ENCODE peak calls at places on chromosomes 13 and 19, in four cellular contexts. C, V, R and Q are unnamed samples.

GRCh38 chr13:98556968-98557591 is 19.8 kb downstream of the STK24 start:
- DNase-seq in C (no peak), V (peak; percentile 55), R (peak; percentile 85), Q (peak; percentile 39)

GRCh38 chr19:35045667-35046300 is 4.3 kb downstream of the HPN start:
- DNase-seq in C (no peak), V (peak; percentile 43), R (peak; percentile 36), Q (no peak)

GRCh38 chr13:95564948-95565347 is 12.4 kb downstream of the CLDN10 start:
- DNase-seq in C (no peak), V (no peak), R (no peak), Q (no peak)

GRCh38 chr19:18543814-18544475 is 572 bp upstream of the FKBP8 start:
- DNase-seq in C (no peak), V (peak; percentile 73), R (peak; percentile 22), Q (peak; percentile 51)

GRCh38 chr13:109148243-109148642 is 518.8 kb downstream of the MYO16 start:
- DNase-seq in C (no peak), V (no peak), R (no peak), Q (no peak)

GRCh38 chr13:24684600-24684998 is 4.4 kb downstream of the ATP12A start:
- DNase-seq in C (no peak), V (no peak), R (no peak), Q (no peak)

GRCh38 chr13:46113596-46113995 is 8.8 kb upstream of the CPB2 start:
- DNase-seq in C (no peak), V (peak; percentile 13), R (no peak), Q (no peak)

GRCh38 chr13:103283451-103283820 is 217.2 kb upstream of the SLC10A2 start:
- DNase-seq in C (no peak), V (no peak), R (no peak), Q (no peak)

GRCh38 chr13:46926856-46927625 is 30.2 kb upstream of the HTR2A start:
- DNase-seq in C (no peak), V (no peak), R (no peak), Q (no peak)

GRCh38 chr19:13865578-13866462 is 11.1 kb upstream of the NANOS3 start:
- DNase-seq in C (no peak), V (no peak), R (peak; percentile 35), Q (no peak)

GRCh38 chr13:40193290-40194203 is 472.9 kb downstream of the FOXO1 start:
- DNase-seq in C (no peak), V (peak; percentile 21), R (no peak), Q (no peak)

GRCh38 chr13:74774252-74774651 is 640.0 kb upstream of the KLF12 start:
- DNase-seq in C (no peak), V (no peak), R (no peak), Q (no peak)

GRCh38 chr13:39144941-39145533 is 106.8 kb downstream of the NHLRC3 start:
- DNase-seq in C (peak; percentile 42), V (peak; percentile 66), R (peak; percentile 45), Q (peak; percentile 33)

GRCh38 chr13:27006519-27007161 is 165.0 kb downstream of the USP12 start:
- DNase-seq in C (no peak), V (peak; percentile 49), R (peak; percentile 12), Q (peak; percentile 54)

GRCh38 chr13:48539550-48539949 is 6.7 kb upstream of the RCBTB2 start:
- DNase-seq in C (no peak), V (no peak), R (peak; percentile 82), Q (no peak)

GRCh38 chr13:35471466-35472307 is 4.8 kb downstream of the MAB21L1 start:
- DNase-seq in C (no peak), V (no peak), R (no peak), Q (no peak)

GRCh38 chr13:54574791-54575190 is 1546.2 kb downstream of the OLFM4 start:
- DNase-seq in C (no peak), V (no peak), R (no peak), Q (no peak)

GRCh38 chr19:51784922-51785690 is 9.9 kb upstream of the FPR3 start:
- DNase-seq in C (no peak), V (peak; percentile 78), R (no peak), Q (no peak)

GRCh38 chr13:27339299-27339698 is 68.7 kb downstream of the RASL11A start:
- DNase-seq in C (no peak), V (peak; percentile 47), R (peak; percentile 9), Q (peak; percentile 39)

GRCh38 chr13:34990399-34991224 is 48.5 kb downstream of the NBEA start:
- DNase-seq in C (no peak), V (no peak), R (no peak), Q (no peak)

GRCh38 chr13:48806522-48806921 is 152.8 kb downstream of the CYSLTR2 start:
- DNase-seq in C (no peak), V (no peak), R (no peak), Q (no peak)

GRCh38 chr19:15125232-15126067 is 18.2 kb downstream of the SYDE1 start:
- DNase-seq in C (peak; percentile 95), V (peak; percentile 99), R (peak; percentile 99), Q (peak; percentile 98)
- TF ChIP-seq CTCF in C (peak; percentile 38), V (no peak), R (no peak), Q (no peak)

DNA sequence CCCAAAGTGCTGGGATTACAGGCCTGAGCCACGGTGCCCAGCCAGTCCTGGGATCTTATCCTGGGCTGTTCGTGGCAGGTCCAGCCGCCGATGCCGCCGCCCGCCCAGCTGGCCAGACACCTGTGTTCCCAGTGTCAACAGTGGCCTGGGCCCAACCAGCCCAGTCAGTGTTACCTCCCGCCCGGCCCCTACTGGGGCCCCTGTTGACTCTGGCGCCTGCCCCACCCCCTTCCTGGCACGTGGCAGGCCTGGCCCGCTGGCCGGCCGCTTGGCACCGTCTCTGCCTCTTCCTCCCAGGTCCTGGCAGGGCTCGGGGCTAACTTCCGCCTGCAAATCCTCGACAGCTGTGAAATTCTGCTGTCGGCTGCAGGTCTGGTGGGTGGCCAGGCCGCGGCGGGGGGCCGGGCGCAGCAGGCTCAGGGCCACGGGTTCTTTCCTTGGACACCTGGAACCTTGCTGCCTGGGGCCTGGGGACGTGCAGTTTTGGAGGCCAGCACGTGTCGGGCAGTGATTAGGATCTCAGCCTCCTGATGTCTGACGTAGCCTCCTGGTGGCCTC is 9.1 kb downstream of the ARID3A start:
- DNase-seq in C (peak; percentile 94), V (peak; percentile 98), R (peak; percentile 99), Q (peak; percentile 97)
- TF ChIP-seq POLR2A in C (no peak), V (peak; percentile 54), R (no peak), Q (no peak)

DNA sequence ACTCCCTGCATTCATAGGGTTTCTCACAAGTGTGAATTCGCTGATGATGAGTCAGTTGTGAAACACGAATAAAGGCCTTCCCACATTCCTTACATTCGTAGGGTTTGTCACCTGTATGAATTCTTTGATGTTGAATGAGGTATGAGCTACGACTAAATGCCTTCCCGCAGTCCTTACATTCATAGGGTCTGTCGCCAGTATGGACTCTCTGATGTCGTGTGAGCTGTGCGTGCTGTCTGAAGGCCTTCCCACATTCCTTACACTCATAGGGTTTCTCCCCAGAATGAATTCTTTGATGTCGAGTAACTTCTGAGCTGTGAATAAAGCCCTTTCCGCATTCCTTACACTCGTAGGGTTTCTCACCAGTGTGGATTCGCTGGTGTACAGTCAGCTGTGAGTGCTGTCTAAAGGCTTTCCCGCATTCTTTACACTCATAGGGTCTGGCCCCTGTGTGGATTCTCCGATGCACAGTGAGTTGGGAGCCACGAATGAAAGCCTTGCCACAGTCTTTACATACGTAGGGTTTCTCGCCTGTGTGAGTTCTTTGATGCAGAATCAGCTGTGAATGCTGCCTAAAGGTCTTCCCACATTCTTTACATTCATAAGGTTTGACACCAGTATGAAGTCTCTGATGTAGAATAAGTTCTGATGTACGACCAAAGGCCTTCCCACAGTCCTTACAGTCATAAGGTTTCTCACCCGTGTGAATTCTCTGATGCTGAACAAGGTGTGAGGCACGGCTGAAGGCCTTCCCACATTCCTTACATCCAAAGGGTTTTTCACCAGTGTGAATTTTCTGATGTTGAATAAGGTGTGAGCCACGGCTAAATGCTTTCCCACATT is 30.6 kb upstream of the COX7A1 start:
- DNase-seq in C (no peak), V (no peak), R (no peak), Q (no peak)
- H3K4me3 ChIP-seq in C (no peak overlapping the region), V (no peak overlapping the region), R (no peak overlapping the region), Q (no peak overlapping the region)

GRCh38 chr13:93201992-93202558 is 24.5 kb upstream of the GPC6 start:
- DNase-seq in C (no peak), V (no peak), R (no peak), Q (no peak)

GRCh38 chr13:93199856-93200255 is 26.8 kb upstream of the GPC6 start:
- DNase-seq in C (no peak), V (no peak), R (no peak), Q (no peak)

DNA sequence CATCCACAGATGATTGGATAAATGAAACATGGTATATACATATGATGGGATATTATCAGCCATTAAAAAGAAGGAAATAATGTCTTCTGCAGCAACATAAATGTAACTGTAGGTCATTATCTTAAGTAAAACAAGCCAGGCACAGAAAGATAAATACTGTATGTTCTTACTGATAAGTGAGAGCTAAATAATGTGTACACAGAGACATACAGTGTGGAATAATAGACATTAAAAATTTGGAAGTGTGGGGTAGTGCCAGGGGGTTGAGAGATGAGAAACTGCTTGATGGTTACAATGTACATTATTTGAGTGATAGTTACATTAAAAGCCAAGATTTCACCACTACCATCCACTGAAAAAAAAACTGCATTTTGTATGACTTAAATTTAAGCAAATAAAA is 26.0 kb upstream of the GPC6 start:
- DNase-seq in C (no peak), V (no peak), R (no peak), Q (no peak)
- TF ChIP-seq CTCF in C (no peak), V (no peak), R (no peak), Q (no peak)

GRCh38 chr19:19776206-19777008 is 43.5 kb upstream of the ZNF14 start:
- DNase-seq in C (peak; percentile 98), V (peak; percentile 99), R (peak; percentile 99), Q (peak; percentile 98)
- TF ChIP-seq POLR2A in C (peak; percentile 64), V (peak; percentile 96), R (no peak), Q (no peak)

GRCh38 chr19:2255112-2255845 is 938 bp downstream of the JSRP1 start:
- DNase-seq in C (no peak), V (no peak), R (no peak), Q (no peak)

GRCh38 chr19:2252481-2253105 is 3.5 kb downstream of the AMH start:
- DNase-seq in C (no peak), V (no peak), R (no peak), Q (no peak)

GRCh38 chr19:2255982-2256685 is at the start of gene JSRP1:
- DNase-seq in C (no peak), V (no peak), R (no peak), Q (no peak)

GRCh38 chr19:2253106-2254051 is 2.8 kb downstream of the JSRP1 start:
- DNase-seq in C (no peak), V (no peak), R (no peak), Q (no peak)

GRCh38 chr19:2254052-2254872 is 2.0 kb downstream of the JSRP1 start:
- DNase-seq in C (no peak), V (no peak), R (no peak), Q (no peak)
- H3K4me3 ChIP-seq in C (no peak overlapping the region), V (no peak overlapping the region), R (no peak overlapping the region), Q (peak overlapping the region; percentile 40)